ENCODE peak calls at places on chromosomes 6 and 20, in five cellular contexts. Y is Right ventricle myocardium superior, T is B cell, N is non-pigmented ciliary epithelial cell, U is NCI-H510A treated with DMSO at 0.1 percent for 48 hours. M is an unnamed sample.

GRCh38 chr6:138428943-138429616 is 25.1 kb downstream of the HEBP2 start:
- DNase-seq in Y (no peak), T (peak), N (peak), U (peak), M (no peak)

GRCh38 chr6:130211697-130212096 is 11.1 kb downstream of the SAMD3 start:
- DNase-seq in Y (no peak), T (no peak), N (no peak), U (no peak), M (no peak)

GRCh38 chr20:57555457-57556184 is 5.3 kb upstream of the PCK1 start:
- DNase-seq in Y (no peak), T (no peak), N (no peak), U (no peak), M (no peak)

GRCh38 chr20:46051556-46052323 is 22.7 kb downstream of the SLC12A5 start:
- DNase-seq in Y (no peak), T (no peak), N (no peak), U (no peak), M (no peak)

GRCh38 chr6:89505847-89506246 is 72.9 kb downstream of the ANKRD6 start:
- DNase-seq in Y (no peak), T (no peak), N (no peak), U (no peak), M (no peak)

GRCh38 chr6:131877999-131878789 is 70.4 kb downstream of the ENPP1 start:
- DNase-seq in Y (no peak), T (no peak), N (no peak), U (no peak), M (no peak)

GRCh38 chr6:30394139-30394538 is 49.2 kb downstream of the RPP21 start:
- DNase-seq in Y (no peak), T (no peak), N (no peak), U (no peak), M (no peak)

GRCh38 chr6:142764306-142764705 is 180.7 kb downstream of the HIVEP2 start:
- DNase-seq in Y (no peak), T (no peak), N (no peak), U (no peak), M (no peak)

GRCh38 chr6:15474196-15474595 is 188.6 kb downstream of the DTNBP1 start:
- DNase-seq in Y (no peak), T (no peak), N (no peak), U (no peak), M (no peak)

GRCh38 chr6:49787176-49787575 is at the start of gene PGK2:
- DNase-seq in Y (no peak), T (no peak), N (no peak), U (no peak), M (no peak)

GRCh38 chr20:48298851-48299484 is 513.7 kb upstream of the SULF2 start:
- DNase-seq in Y (no peak), T (no peak), N (peak), U (no peak), M (no peak)

GRCh38 chr6:113649916-113650609 is 207.1 kb upstream of the MARCKS start:
- DNase-seq in Y (no peak), T (no peak), N (no peak), U (no peak), M (no peak)

GRCh38 chr6:43103253-43103876 is 27.3 kb downstream of the PTK7 start:
- DNase-seq in Y (no peak), T (no peak), N (no peak), U (peak), M (no peak)

GRCh38 chr6:4346659-4347333 is 211.4 kb upstream of the ECI2 start:
- DNase-seq in Y (peak), T (no peak), N (no peak), U (no peak), M (no peak)

GRCh38 chr20:63830821-63831593 is at the start of gene ZBTB46:
- DNase-seq in Y (peak), T (peak), N (no peak), U (no peak), M (peak)

GRCh38 chr6:50180646-50181045 is 130.9 kb upstream of the DEFB112 start:
- DNase-seq in Y (no peak), T (no peak), N (no peak), U (no peak), M (no peak)

GRCh38 chr20:58743076-58743566 is 50.5 kb downstream of the NPEPL1 start:
- DNase-seq in Y (no peak), T (no peak), N (no peak), U (no peak), M (no peak)